ENCODE peak calls at places on chromosomes 7 and 10, in five cellular contexts. One of them, this sample, is unnamed. For H3K9me3, the result is how much of the 10 kb centered on the place peaks cover.

GRCh38 chr7:105854516-105854915 is 21.9 kb downstream of the ATXN7L1 start:
- DNase-seq in cardiac muscle cell: no peak
- DNase-seq in pancreas: no peak
- DNase-seq in A549: no peak
- DNase-seq in endodermal cell: no peak
- DNase-seq in this sample: no peak

GRCh38 chr7:157430721-157431120 is 93.9 kb downstream of the DNAJB6 start:
- DNase-seq in cardiac muscle cell: no peak
- DNase-seq in A549: no peak
- DNase-seq in pancreas: no peak
- DNase-seq in endodermal cell: no peak
- DNase-seq in this sample: no peak

GRCh38 chr10:80909254-80909653 is 371.6 kb downstream of the SH2D4B start:
- DNase-seq in pancreas: no peak
- DNase-seq in A549: no peak
- DNase-seq in cardiac muscle cell: no peak
- DNase-seq in endodermal cell: no peak
- DNase-seq in this sample: no peak

GRCh38 chr7:51123322-51124021 is 193.1 kb downstream of the COBL start:
- DNase-seq in cardiac muscle cell: no peak
- DNase-seq in pancreas: no peak
- DNase-seq in A549: peak
- DNase-seq in endodermal cell: no peak
- DNase-seq in this sample: no peak

GRCh38 chr10:112389147-112389822 is 15.4 kb downstream of the ACSL5 start:
- DNase-seq in A549: peak
- DNase-seq in cardiac muscle cell: peak
- DNase-seq in pancreas: no peak
- DNase-seq in endodermal cell: peak
- DNase-seq in this sample: no peak

GRCh38 chr7:45084336-45084735 is 4.4 kb downstream of the NACAD start:
- DNase-seq in A549: no peak
- DNase-seq in pancreas: no peak
- DNase-seq in endodermal cell: no peak
- DNase-seq in cardiac muscle cell: no peak
- DNase-seq in this sample: no peak

GRCh38 chr7:130227883-130228575 is 20.4 kb downstream of the SSMEM1 start:
- DNase-seq in cardiac muscle cell: peak
- DNase-seq in A549: no peak
- DNase-seq in endodermal cell: no peak
- DNase-seq in pancreas: no peak
- DNase-seq in this sample: no peak

GRCh38 chr10:78630944-78631838 is 437.6 kb upstream of the ZMIZ1 start:
- DNase-seq in A549: no peak
- DNase-seq in cardiac muscle cell: no peak
- DNase-seq in endodermal cell: peak
- DNase-seq in pancreas: no peak
- DNase-seq in this sample: no peak

GRCh38 chr7:117402109-117402508 is 25.2 kb downstream of the ASZ1 start:
- DNase-seq in A549: no peak
- DNase-seq in endodermal cell: no peak
- DNase-seq in pancreas: no peak
- DNase-seq in cardiac muscle cell: no peak
- DNase-seq in this sample: no peak

GRCh38 chr10:124306922-124307371 is 111.8 kb downstream of the OAT start:
- DNase-seq in cardiac muscle cell: no peak
- DNase-seq in A549: no peak
- DNase-seq in pancreas: no peak
- DNase-seq in endodermal cell: no peak
- DNase-seq in this sample: no peak

GRCh38 chr10:109895848-109896247 is 27.5 kb downstream of the XPNPEP1 start:
- DNase-seq in A549: no peak
- DNase-seq in pancreas: no peak
- DNase-seq in cardiac muscle cell: no peak
- DNase-seq in endodermal cell: peak
- DNase-seq in this sample: no peak

GRCh38 chr7:138345567-138345966 is 114.5 kb upstream of the TRIM24 start:
- DNase-seq in endodermal cell: no peak
- DNase-seq in A549: no peak
- DNase-seq in pancreas: no peak
- DNase-seq in cardiac muscle cell: no peak
- DNase-seq in this sample: no peak

GRCh38 chr10:114315566-114316420 is 76.7 kb downstream of the VWA2 start:
- DNase-seq in pancreas: no peak
- DNase-seq in cardiac muscle cell: no peak
- DNase-seq in endodermal cell: no peak
- DNase-seq in A549: no peak
- DNase-seq in this sample: no peak
- TF ChIP-seq CTCF in pancreas: no peak
- TF ChIP-seq CTCF in cardiac muscle cell: no peak
- TF ChIP-seq CTCF in endodermal cell: no peak
- TF ChIP-seq CTCF in A549: no peak
- TF ChIP-seq CTCF in this sample: no peak

DNA sequence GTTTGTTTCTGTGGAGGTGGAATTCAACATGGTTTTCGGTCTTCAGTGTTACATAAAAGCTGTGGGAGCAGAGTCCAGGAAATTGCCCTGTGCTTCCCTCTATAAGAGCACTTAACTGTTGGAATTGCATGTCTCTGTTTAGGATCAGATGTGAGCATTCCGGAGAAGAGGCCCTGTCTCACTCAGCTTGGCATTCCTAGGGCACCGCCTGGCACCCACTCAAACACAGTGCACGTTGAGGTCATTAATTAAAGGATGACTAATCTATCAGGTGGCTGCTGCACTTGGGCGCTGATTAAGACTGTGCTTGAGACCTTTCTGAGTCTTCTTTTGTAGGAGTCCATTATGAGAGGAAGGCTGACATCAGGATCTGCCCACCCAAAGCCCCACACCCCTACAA is 82.8 kb upstream of the VIPR2 start:
- DNase-seq in pancreas: no peak
- DNase-seq in A549: no peak
- DNase-seq in cardiac muscle cell: no peak
- DNase-seq in endodermal cell: no peak
- DNase-seq in this sample: no peak
- H3K9me3 ChIP-seq in pancreas: under half
- H3K9me3 ChIP-seq in A549: under half
- H3K9me3 ChIP-seq in cardiac muscle cell: under half
- H3K9me3 ChIP-seq in endodermal cell: half or more
- H3K9me3 ChIP-seq in this sample: under half

GRCh38 chr7:134535272-134535918 is 8.0 kb downstream of the AKR1B10 start:
- DNase-seq in A549: no peak
- DNase-seq in endodermal cell: no peak
- DNase-seq in pancreas: no peak
- DNase-seq in cardiac muscle cell: no peak
- DNase-seq in this sample: no peak

GRCh38 chr7:134535919-134536299 is 8.5 kb downstream of the AKR1B10 start:
- DNase-seq in cardiac muscle cell: no peak
- DNase-seq in pancreas: no peak
- DNase-seq in A549: no peak
- DNase-seq in endodermal cell: peak
- DNase-seq in this sample: no peak

GRCh38 chr7:134532155-134533089 is 5.1 kb downstream of the AKR1B10 start:
- DNase-seq in cardiac muscle cell: no peak
- DNase-seq in A549: no peak
- DNase-seq in pancreas: peak
- DNase-seq in endodermal cell: peak
- DNase-seq in this sample: no peak

GRCh38 chr7:134533288-134533771 is 6.0 kb downstream of the AKR1B10 start:
- DNase-seq in endodermal cell: peak
- DNase-seq in cardiac muscle cell: no peak
- DNase-seq in A549: no peak
- DNase-seq in pancreas: no peak
- DNase-seq in this sample: no peak

GRCh38 chr7:134534633-134535032 is 7.3 kb downstream of the AKR1B10 start:
- DNase-seq in cardiac muscle cell: no peak
- DNase-seq in pancreas: no peak
- DNase-seq in A549: no peak
- DNase-seq in endodermal cell: no peak
- DNase-seq in this sample: no peak
- TF ChIP-seq CTCF in cardiac muscle cell: no peak
- TF ChIP-seq CTCF in pancreas: no peak
- TF ChIP-seq CTCF in A549: no peak
- TF ChIP-seq CTCF in endodermal cell: no peak
- TF ChIP-seq CTCF in this sample: no peak

DNA sequence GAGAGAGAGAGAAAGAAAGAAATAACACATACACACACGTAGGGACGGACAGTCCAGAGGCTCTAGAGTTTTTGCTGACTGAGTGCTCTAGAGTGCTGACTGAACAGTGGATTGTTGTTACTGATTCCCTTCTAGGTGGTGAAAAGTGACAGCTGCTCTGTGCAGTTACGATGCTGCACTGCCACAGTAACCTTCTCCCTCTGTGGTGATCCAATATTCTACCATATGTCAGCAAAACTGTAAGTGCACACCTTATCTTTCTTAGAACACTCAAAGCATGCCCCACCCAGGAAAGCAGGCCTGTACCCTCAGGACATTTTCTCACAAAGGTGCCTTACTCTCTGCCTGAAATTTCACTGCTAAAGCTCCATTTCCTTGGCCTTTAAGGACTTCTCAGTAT is 1023.5 kb downstream of the TYW1 start:
- DNase-seq in endodermal cell: no peak
- DNase-seq in cardiac muscle cell: no peak
- DNase-seq in A549: no peak
- DNase-seq in pancreas: no peak
- DNase-seq in this sample: no peak
- H3K9me3 ChIP-seq in endodermal cell: under half
- H3K9me3 ChIP-seq in cardiac muscle cell: under half
- H3K9me3 ChIP-seq in A549: under half
- H3K9me3 ChIP-seq in pancreas: under half
- H3K9me3 ChIP-seq in this sample: under half

GRCh38 chr10:127243490-127244272 is 47.3 kb upstream of the INSYN2A start:
- DNase-seq in endodermal cell: peak
- DNase-seq in cardiac muscle cell: peak
- DNase-seq in pancreas: peak
- DNase-seq in A549: peak
- DNase-seq in this sample: peak
- TF ChIP-seq CTCF in endodermal cell: peak
- TF ChIP-seq CTCF in cardiac muscle cell: peak
- TF ChIP-seq CTCF in pancreas: no peak
- TF ChIP-seq CTCF in A549: peak
- TF ChIP-seq CTCF in this sample: no peak

DNA sequence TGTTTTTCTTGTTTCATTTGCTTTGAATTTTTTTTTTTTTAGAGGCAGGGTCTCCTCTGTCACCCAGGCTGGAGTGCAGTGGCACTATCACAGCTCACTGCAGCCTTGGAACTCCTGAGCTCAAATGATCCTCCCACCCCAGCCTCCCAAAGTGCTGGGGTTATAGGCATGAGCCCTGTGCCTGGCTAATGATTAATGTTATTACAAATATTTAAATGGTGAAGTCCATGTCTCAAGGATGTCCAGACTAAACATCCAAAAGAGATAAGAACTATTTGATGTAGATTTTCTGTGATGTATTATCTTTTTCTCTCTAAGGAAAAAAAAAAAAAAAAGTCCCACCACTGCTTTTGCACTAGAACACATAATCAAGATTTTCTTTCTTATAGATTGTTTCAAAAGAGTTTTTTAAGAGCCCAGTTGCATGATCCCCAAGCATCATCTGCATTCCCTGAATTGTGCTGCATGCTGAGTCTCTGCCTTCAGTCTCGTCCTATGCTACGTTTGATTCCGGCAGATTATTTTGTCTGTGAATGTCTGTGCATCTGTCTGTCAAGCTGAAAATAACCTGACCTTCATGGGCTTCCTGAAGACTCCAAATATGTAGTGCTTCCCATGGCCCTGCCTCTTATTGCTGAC is 33.4 kb downstream of the MACROH2A2 start:
- DNase-seq in pancreas: no peak
- DNase-seq in A549: peak
- DNase-seq in cardiac muscle cell: no peak
- DNase-seq in endodermal cell: no peak
- DNase-seq in this sample: no peak
- H3K9me3 ChIP-seq in pancreas: under half
- H3K9me3 ChIP-seq in A549: under half
- H3K9me3 ChIP-seq in cardiac muscle cell: under half
- H3K9me3 ChIP-seq in endodermal cell: under half
- H3K9me3 ChIP-seq in this sample: under half

DNA sequence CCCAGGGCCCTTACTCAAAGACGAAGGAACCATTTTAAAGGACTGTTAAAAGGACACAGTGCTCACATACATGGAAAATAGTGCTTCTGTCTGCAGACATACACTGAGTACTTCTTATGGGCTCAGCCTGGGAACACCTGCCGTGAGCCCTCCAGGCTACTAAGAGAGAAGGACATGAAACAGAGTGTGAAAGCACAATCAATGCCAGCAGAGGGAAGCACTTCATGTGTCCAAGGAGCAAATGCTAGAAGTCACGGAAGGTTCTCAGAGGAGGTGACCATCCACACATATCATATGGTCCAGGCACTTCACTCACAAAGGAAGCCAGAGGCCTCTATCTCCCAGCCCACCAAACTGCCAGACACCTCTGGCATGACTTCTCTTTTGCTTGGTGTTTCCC is 15.5 kb downstream of the ELMO1 start:
- DNase-seq in endodermal cell: peak
- DNase-seq in cardiac muscle cell: peak
- DNase-seq in pancreas: no peak
- DNase-seq in A549: peak
- DNase-seq in this sample: no peak
- TF ChIP-seq CTCF in endodermal cell: peak
- TF ChIP-seq CTCF in cardiac muscle cell: no peak
- TF ChIP-seq CTCF in pancreas: no peak
- TF ChIP-seq CTCF in A549: peak
- TF ChIP-seq CTCF in this sample: no peak

This sample was measured in ovary.